ENCODE peak calls at places on chromosomes 12 and 14, in eight cellular contexts. N is transverse colon, G is fibroblast of mammary gland, E is suprapubic skin, T is fibroblast of the aortic adventitia, K is HFFc6, W is heart left ventricle, S is type B pancreatic cell. R is an unnamed sample.

GRCh38 chr12:27861428-27862167 is 81.6 kb upstream of the MANSC4 start:
- DNase-seq in N (peak; percentile 57), G (no peak), E (no peak), T (peak; percentile 62), K (no peak), W (peak; percentile 79), S (no peak), R (no peak)

GRCh38 chr14:61511558-61511924 is 183.8 kb upstream of the HIF1A start:
- DNase-seq in N (no peak), G (no peak), E (no peak), T (no peak), K (no peak), W (no peak), S (no peak), R (no peak)

GRCh38 chr14:80930836-80931389 is 10.6 kb downstream of the CEP128 start:
- DNase-seq in N (peak; percentile 33), G (peak; percentile 89), E (no peak), T (peak; percentile 62), K (peak; percentile 82), W (no peak), S (no peak), R (no peak)

GRCh38 chr14:104387000-104387384 is 192.6 kb upstream of the C14orf180 start:
- DNase-seq in N (no peak), G (no peak), E (peak; percentile 20), T (no peak), K (no peak), W (peak; percentile 16), S (peak; percentile 62), R (peak; percentile 77)

GRCh38 chr14:48665077-48665784 is 920.9 kb downstream of the RPS29 start:
- DNase-seq in N (no peak), G (no peak), E (no peak), T (no peak), K (no peak), W (no peak), S (no peak), R (no peak)

GRCh38 chr14:87615822-87616679 is 376.9 kb downstream of the GALC start:
- DNase-seq in N (peak; percentile 8), G (peak; percentile 54), E (no peak), T (peak; percentile 58), K (no peak), W (peak; percentile 30), S (peak; percentile 69), R (no peak)

GRCh38 chr14:78398216-78398615 is 228.0 kb downstream of the NRXN3 start:
- DNase-seq in N (no peak), G (no peak), E (no peak), T (no peak), K (no peak), W (no peak), S (no peak), R (no peak)

GRCh38 chr12:14958361-14959125 is 2.9 kb downstream of the ARHGDIB start:
- DNase-seq in N (no peak), G (no peak), E (no peak), T (no peak), K (no peak), W (no peak), S (no peak), R (no peak)

GRCh38 chr14:86532219-86532618 is 1002.3 kb downstream of the FLRT2 start:
- DNase-seq in N (no peak), G (peak; percentile 17), E (no peak), T (peak; percentile 27), K (peak; percentile 23), W (no peak), S (no peak), R (no peak)

GRCh38 chr12:92863255-92863654 is 65.8 kb downstream of the EEA1 start:
- DNase-seq in N (no peak), G (no peak), E (no peak), T (no peak), K (no peak), W (no peak), S (no peak), R (no peak)

GRCh38 chr12:56321027-56321426 is 5.2 kb upstream of the CNPY2 start:
- DNase-seq in N (no peak), G (peak; percentile 59), E (no peak), T (no peak), K (peak; percentile 24), W (no peak), S (no peak), R (no peak)

GRCh38 chr12:80622271-80622670 is 85.2 kb upstream of the MYF6 start:
- DNase-seq in N (no peak), G (peak; percentile 50), E (no peak), T (peak; percentile 8), K (peak; percentile 8), W (no peak), S (no peak), R (no peak)

GRCh38 chr12:119843100-119843499 is 34.0 kb downstream of the CIT start:
- DNase-seq in N (no peak), G (peak; percentile 62), E (no peak), T (peak; percentile 67), K (no peak), W (no peak), S (no peak), R (no peak)

GRCh38 chr12:95857799-95858198 is 953 bp upstream of the SNRPF start:
- DNase-seq in N (no peak), G (no peak), E (no peak), T (no peak), K (no peak), W (no peak), S (no peak), R (no peak)

GRCh38 chr14:94239416-94239815 is 53.7 kb downstream of the SERPINA10 start:
- DNase-seq in N (no peak), G (peak; percentile 12), E (no peak), T (no peak), K (no peak), W (no peak), S (no peak), R (no peak)

GRCh38 chr14:90140298-90140955 is 78.6 kb downstream of the KCNK13 start:
- DNase-seq in N (no peak), G (peak; percentile 3), E (no peak), T (peak; percentile 18), K (peak; percentile 32), W (no peak), S (no peak), R (no peak)

GRCh38 chr12:113589437-113589836 is 117.8 kb upstream of the LHX5 start:
- DNase-seq in N (no peak), G (no peak), E (no peak), T (no peak), K (no peak), W (no peak), S (no peak), R (no peak)

GRCh38 chr12:2243275-2243674 is 190.5 kb downstream of the CACNA1C start:
- DNase-seq in N (no peak), G (peak; percentile 41), E (no peak), T (peak; percentile 21), K (no peak), W (no peak), S (no peak), R (no peak)

GRCh38 chr14:40447032-40447431 is 1014.8 kb upstream of the FBXO33 start:
- DNase-seq in N (no peak), G (no peak), E (no peak), T (no peak), K (no peak), W (no peak), S (no peak), R (no peak)

GRCh38 chr12:123069436-123070266 is 81.2 kb downstream of the PITPNM2 start:
- DNase-seq in N (no peak), G (no peak), E (no peak), T (no peak), K (no peak), W (no peak), S (no peak), R (no peak)

GRCh38 chr12:120939954-120940353 is 35.8 kb upstream of the SPPL3 start:
- DNase-seq in N (no peak), G (no peak), E (no peak), T (no peak), K (no peak), W (no peak), S (no peak), R (no peak)

GRCh38 chr14:100028990-100029677 is 36.1 kb upstream of the EVL start:
- DNase-seq in N (no peak), G (peak; percentile 20), E (no peak), T (peak; percentile 76), K (no peak), W (no peak), S (no peak), R (no peak)
- TF ChIP-seq CTCF in N (no peak), G (peak; percentile 9), E (no peak), T (peak; percentile 21), K (peak; percentile 44), W (no peak), S (peak; percentile 21), R (no peak)

DNA sequence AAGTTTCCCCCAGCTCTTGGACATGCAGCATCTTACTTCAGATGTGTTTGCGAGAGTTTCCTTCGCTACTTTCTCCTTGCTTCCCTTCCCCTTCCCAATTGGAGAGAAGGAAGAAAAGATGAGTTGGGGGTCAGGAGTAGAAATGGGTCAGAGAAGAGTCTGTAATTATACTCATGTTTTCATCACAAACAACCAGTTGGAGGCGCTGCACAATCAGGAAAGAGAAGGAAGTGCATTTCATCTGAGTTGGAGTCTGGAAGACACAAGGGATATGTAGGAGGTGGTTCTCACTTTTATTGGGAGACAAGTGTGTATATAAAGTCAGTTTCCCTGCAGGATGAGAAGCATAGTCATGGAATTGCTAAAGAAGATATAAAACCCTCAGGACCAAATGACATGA is 31.3 kb upstream of the VSX2 start:
- DNase-seq in N (no peak), G (peak; percentile 5), E (no peak), T (no peak), K (no peak), W (no peak), S (no peak), R (no peak)
- TF ChIP-seq CTCF in N (no peak), G (peak; percentile 16), E (no peak), T (no peak), K (peak; percentile 61), W (no peak), S (peak; percentile 21), R (no peak)

DNA sequence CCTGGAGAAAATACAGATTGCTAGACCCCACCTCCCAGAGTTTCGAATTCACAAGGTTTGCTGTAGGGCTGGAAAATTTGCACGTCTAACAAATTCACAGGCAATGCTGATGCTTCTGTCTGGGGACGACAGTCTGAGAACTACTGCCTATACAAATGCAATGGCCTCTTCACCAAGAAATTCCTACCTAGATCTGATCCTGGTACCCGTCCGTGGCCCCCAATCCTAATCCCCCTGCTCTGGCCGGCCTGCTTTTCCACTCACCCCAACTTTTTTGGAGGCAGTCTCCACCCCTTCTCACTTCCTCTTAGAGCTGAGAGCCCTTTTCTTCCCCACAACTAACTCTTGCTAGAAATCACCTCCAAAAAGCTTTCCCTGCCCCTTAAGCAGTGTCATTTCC is 3.1 kb upstream of the SSH1 start:
- DNase-seq in N (no peak), G (no peak), E (no peak), T (no peak), K (no peak), W (no peak), S (no peak), R (no peak)
- TF ChIP-seq CTCF in N (no peak), G (no peak), E (no peak), T (no peak), K (no peak), W (no peak), S (no peak), R (no peak)

DNA sequence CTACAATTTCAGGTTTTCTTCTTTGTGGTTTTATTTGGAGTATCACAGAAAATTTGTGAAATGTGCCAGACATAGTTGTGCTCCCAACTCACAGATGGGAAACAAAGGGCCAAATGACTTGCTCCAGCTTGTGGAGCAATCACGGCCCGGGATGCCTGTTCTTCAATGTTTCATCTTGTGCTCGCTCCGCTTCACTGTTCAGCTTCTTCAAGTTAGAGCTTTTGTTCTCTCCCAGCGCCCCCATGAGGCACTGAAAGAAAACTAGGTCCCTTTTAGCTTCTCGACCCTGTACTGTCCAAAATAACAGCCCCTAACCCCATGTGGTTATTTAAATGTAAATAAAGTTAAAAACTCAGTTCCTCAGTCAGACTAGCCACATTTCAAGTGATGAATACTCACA is 187.9 kb upstream of the STXBP6 start:
- DNase-seq in N (peak; percentile 14), G (peak; percentile 7), E (no peak), T (peak; percentile 9), K (no peak), W (no peak), S (no peak), R (no peak)
- TF ChIP-seq CTCF in N (peak; percentile 14), G (no peak), E (no peak), T (peak; percentile 21), K (peak; percentile 13), W (peak; percentile 37), S (peak; percentile 49), R (no peak)